ENCODE peak calls at places on chromosomes 7 and 10, in eight cellular contexts. U, Q, I, K, N, J, C and R are unnamed samples.

GRCh38 chr10:36489928-36490279 is 635.5 kb upstream of the ANKRD30A start:
- DNase-seq in U (peak; percentile 85), Q (no peak), I (no peak), K (no peak), N (peak; percentile 86), J (no peak), C (no peak), R (peak; percentile 73)

GRCh38 chr7:8365499-8366110 is 67.8 kb upstream of the NXPH1 start:
- DNase-seq in U (no peak), Q (peak; percentile 75), I (peak; percentile 13), K (peak; percentile 75), N (no peak), J (no peak), C (no peak), R (no peak)

GRCh38 chr10:124745678-124746077 is 1.5 kb upstream of the FAM53B start:
- DNase-seq in U (peak; percentile 79), Q (peak; percentile 36), I (peak; percentile 83), K (peak; percentile 40), N (peak; percentile 72), J (no peak), C (no peak), R (peak; percentile 79)

GRCh38 chr7:41403291-41403690 is 299.6 kb downstream of the INHBA start:
- DNase-seq in U (no peak), Q (no peak), I (no peak), K (no peak), N (no peak), J (no peak), C (no peak), R (no peak)

GRCh38 chr10:1398626-1399410 is 338.5 kb downstream of the ADARB2 start:
- DNase-seq in U (no peak), Q (no peak), I (no peak), K (no peak), N (no peak), J (no peak), C (no peak), R (no peak)

GRCh38 chr7:234712-235553 is 42.6 kb downstream of the FAM20C start:
- DNase-seq in U (no peak), Q (no peak), I (no peak), K (no peak), N (peak; percentile 71), J (no peak), C (no peak), R (no peak)

GRCh38 chr10:52297727-52298126 is 16.4 kb upstream of the DKK1 start:
- DNase-seq in U (no peak), Q (no peak), I (no peak), K (no peak), N (no peak), J (no peak), C (no peak), R (no peak)

GRCh38 chr7:129037585-129037984 is 17.3 kb downstream of the TNPO3 start:
- DNase-seq in U (no peak), Q (no peak), I (no peak), K (no peak), N (no peak), J (no peak), C (no peak), R (no peak)

GRCh38 chr7:100122067-100122466 is 2.6 kb downstream of the CNPY4 start:
- DNase-seq in U (no peak), Q (peak; percentile 98), I (no peak), K (no peak), N (no peak), J (peak; percentile 91), C (no peak), R (no peak)

GRCh38 chr10:93420091-93420490 is 62.0 kb downstream of the MYOF start:
- DNase-seq in U (peak; percentile 79), Q (no peak), I (no peak), K (peak; percentile 77), N (peak; percentile 35), J (no peak), C (no peak), R (no peak)

GRCh38 chr7:130095812-130096211 is 25.5 kb downstream of the KLHDC10 start:
- DNase-seq in U (peak; percentile 85), Q (no peak), I (no peak), K (no peak), N (peak; percentile 80), J (no peak), C (no peak), R (no peak)

GRCh38 chr7:143900230-143900766 is 1.7 kb downstream of the TCAF1 start:
- DNase-seq in U (peak; percentile 60), Q (no peak), I (no peak), K (peak; percentile 61), N (peak; percentile 78), J (no peak), C (no peak), R (no peak)

GRCh38 chr10:100728928-100729876 is 16.2 kb upstream of the PAX2 start:
- DNase-seq in U (peak; percentile 13), Q (no peak), I (peak; percentile 50), K (peak; percentile 62), N (peak; percentile 13), J (no peak), C (no peak), R (peak; percentile 25)

GRCh38 chr7:14900051-14900450 is 2.5 kb downstream of the DGKB start:
- DNase-seq in U (no peak), Q (no peak), I (no peak), K (no peak), N (peak; percentile 0), J (no peak), C (no peak), R (no peak)

GRCh38 chr10:76023007-76023406 is 591.6 kb downstream of the LRMDA start:
- DNase-seq in U (no peak), Q (no peak), I (no peak), K (no peak), N (no peak), J (no peak), C (no peak), R (no peak)

GRCh38 chr7:35537067-35538023 is 157.6 kb downstream of the HERPUD2 start:
- DNase-seq in U (peak; percentile 81), Q (peak; percentile 43), I (peak; percentile 73), K (peak; percentile 87), N (peak; percentile 47), J (peak; percentile 60), C (peak; percentile 77), R (peak; percentile 77)